ENCODE peak calls at places on chromosomes 7 and 10, in seven cellular contexts. One of them, this sample, is unnamed.
A peak's percentile ranks its signal among the peaks of the same experiment; 100 is the strongest.

GRCh38 chr7:45021604-45022296 is 21.7 kb downstream of the CCM2 start:
- DNase-seq in cardiac muscle cell: peak; percentile 25
- DNase-seq in Panc1: no peak
- DNase-seq in fibroblast of lung: peak; percentile 25
- DNase-seq in RWPE1: no peak
- DNase-seq in AG04450: no peak
- DNase-seq in activated naive CD4-positive, alpha-beta T cell treated with anti-CD3 and anti-CD28 coated beads, Interleukin-2, amount 10 ng/mL, durations not matched to agents 7 days and 5 days: peak; percentile 31
- DNase-seq in this sample: no peak

GRCh38 chr7:123757095-123757494 is 8.3 kb upstream of the WASL start:
- DNase-seq in activated naive CD4-positive, alpha-beta T cell treated with anti-CD3 and anti-CD28 coated beads, Interleukin-2, amount 10 ng/mL, durations not matched to agents 7 days and 5 days: no peak
- DNase-seq in RWPE1: peak; percentile 29
- DNase-seq in fibroblast of lung: no peak
- DNase-seq in AG04450: no peak
- DNase-seq in Panc1: no peak
- DNase-seq in cardiac muscle cell: no peak
- DNase-seq in this sample: no peak

GRCh38 chr7:42207420-42207819 is 29.6 kb downstream of the GLI3 start:
- DNase-seq in AG04450: no peak
- DNase-seq in activated naive CD4-positive, alpha-beta T cell treated with anti-CD3 and anti-CD28 coated beads, Interleukin-2, amount 10 ng/mL, durations not matched to agents 7 days and 5 days: no peak
- DNase-seq in Panc1: no peak
- DNase-seq in RWPE1: no peak
- DNase-seq in cardiac muscle cell: peak; percentile 10
- DNase-seq in fibroblast of lung: no peak
- DNase-seq in this sample: no peak

GRCh38 chr10:76396126-76396525 is 964.7 kb downstream of the LRMDA start:
- DNase-seq in cardiac muscle cell: no peak
- DNase-seq in RWPE1: no peak
- DNase-seq in Panc1: no peak
- DNase-seq in fibroblast of lung: no peak
- DNase-seq in AG04450: no peak
- DNase-seq in activated naive CD4-positive, alpha-beta T cell treated with anti-CD3 and anti-CD28 coated beads, Interleukin-2, amount 10 ng/mL, durations not matched to agents 7 days and 5 days: no peak
- DNase-seq in this sample: no peak

GRCh38 chr7:14836571-14837189 is 65.9 kb downstream of the DGKB start:
- DNase-seq in fibroblast of lung: peak; percentile 70
- DNase-seq in AG04450: peak; percentile 13
- DNase-seq in Panc1: peak; percentile 7
- DNase-seq in activated naive CD4-positive, alpha-beta T cell treated with anti-CD3 and anti-CD28 coated beads, Interleukin-2, amount 10 ng/mL, durations not matched to agents 7 days and 5 days: no peak
- DNase-seq in RWPE1: peak; percentile 4
- DNase-seq in cardiac muscle cell: peak; percentile 64
- DNase-seq in this sample: peak; percentile 60

GRCh38 chr7:151631149-151631967 is 111.7 kb upstream of the RHEB start:
- DNase-seq in cardiac muscle cell: peak; percentile 36
- DNase-seq in Panc1: no peak
- DNase-seq in fibroblast of lung: peak; percentile 39
- DNase-seq in activated naive CD4-positive, alpha-beta T cell treated with anti-CD3 and anti-CD28 coated beads, Interleukin-2, amount 10 ng/mL, durations not matched to agents 7 days and 5 days: no peak
- DNase-seq in RWPE1: peak; percentile 23
- DNase-seq in AG04450: no peak
- DNase-seq in this sample: peak; percentile 23

GRCh38 chr7:90892213-90892612 is 296.1 kb downstream of the CDK14 start:
- DNase-seq in Panc1: no peak
- DNase-seq in fibroblast of lung: peak; percentile 11
- DNase-seq in AG04450: no peak
- DNase-seq in cardiac muscle cell: peak; percentile 20
- DNase-seq in activated naive CD4-positive, alpha-beta T cell treated with anti-CD3 and anti-CD28 coated beads, Interleukin-2, amount 10 ng/mL, durations not matched to agents 7 days and 5 days: no peak
- DNase-seq in RWPE1: no peak
- DNase-seq in this sample: no peak

GRCh38 chr7:24401628-24402593 is 117.9 kb downstream of the NPY start:
- DNase-seq in AG04450: no peak
- DNase-seq in fibroblast of lung: peak; percentile 58
- DNase-seq in RWPE1: peak; percentile 17
- DNase-seq in Panc1: peak; percentile 33
- DNase-seq in cardiac muscle cell: peak; percentile 45
- DNase-seq in activated naive CD4-positive, alpha-beta T cell treated with anti-CD3 and anti-CD28 coated beads, Interleukin-2, amount 10 ng/mL, durations not matched to agents 7 days and 5 days: no peak
- DNase-seq in this sample: no peak

GRCh38 chr10:1488970-1489548 is 248.3 kb downstream of the ADARB2 start:
- DNase-seq in fibroblast of lung: no peak
- DNase-seq in Panc1: no peak
- DNase-seq in AG04450: no peak
- DNase-seq in activated naive CD4-positive, alpha-beta T cell treated with anti-CD3 and anti-CD28 coated beads, Interleukin-2, amount 10 ng/mL, durations not matched to agents 7 days and 5 days: no peak
- DNase-seq in RWPE1: no peak
- DNase-seq in cardiac muscle cell: no peak
- DNase-seq in this sample: no peak

This sample was measured in NCI-H774.